ENCODE peak calls at places on chromosomes 16 and 17, in five cellular contexts. U is amygdala, X is HCEC 1CT, R is activated T-helper 1 cell treated with Interleukin-2 at 50 U/mL for 16 hours, K is HTR-8/SVneo. N is an unnamed sample.

GRCh38 chr17:45052052-45052772 is 780 bp upstream of the DCAKD start:
- DNase-seq in X (peak), K (no peak), R (peak), U (no peak), N (peak)

GRCh38 chr17:78717431-78717980 is 64.6 kb downstream of the CYTH1 start:
- DNase-seq in R (no peak), K (no peak), U (peak), X (peak), N (peak)

GRCh38 chr17:48426019-48426418 is 4.0 kb downstream of the SKAP1 start:
- DNase-seq in X (no peak), K (no peak), R (no peak), U (no peak), N (no peak)

GRCh38 chr17:8151641-8152111 is 528 bp downstream of the PER1 start:
- DNase-seq in U (peak), R (no peak), X (peak), K (no peak), N (peak)

GRCh38 chr17:43900183-43900857 is 7.0 kb downstream of the MPP2 start:
- DNase-seq in U (peak), R (peak), X (peak), K (peak), N (peak)

GRCh38 chr17:1002771-1003555 is 6.0 kb downstream of the TIMM22 start:
- DNase-seq in X (no peak), K (no peak), U (peak), R (no peak), N (peak)

GRCh38 chr16:51144203-51144602 is 6.9 kb downstream of the SALL1 start:
- DNase-seq in R (no peak), X (no peak), U (no peak), K (no peak), N (no peak)

GRCh38 chr16:27401768-27402568 is at the start of gene IL21R:
- DNase-seq in K (no peak), U (no peak), X (no peak), R (peak), N (no peak)

GRCh38 chr17:21286066-21286770 is 1.7 kb downstream of the MAP2K3 start:
- DNase-seq in U (no peak), R (no peak), K (peak), X (peak), N (no peak)

GRCh38 chr17:67571478-67571877 is 146.3 kb upstream of the NOL11 start:
- DNase-seq in R (no peak), X (no peak), K (no peak), U (no peak), N (no peak)

GRCh38 chr16:24253192-24253591 is 2.9 kb upstream of the CACNG3 start:
- DNase-seq in U (peak), K (peak), R (no peak), X (peak), N (peak)

GRCh38 chr17:42122371-42123303 is at the start of gene HSPB9:
- DNase-seq in U (no peak), K (no peak), X (no peak), R (no peak), N (no peak)

GRCh38 chr17:59853168-59853918 is 39.4 kb downstream of the TUBD1 start:
- DNase-seq in X (peak), K (peak), R (peak), U (no peak), N (no peak)

GRCh38 chr17:74491645-74492044 is 25.2 kb downstream of the CD300A start:
- DNase-seq in K (no peak), U (no peak), X (no peak), R (no peak), N (no peak)

GRCh38 chr17:76384987-76385891 is 830 bp downstream of the SPHK1 start:
- DNase-seq in K (no peak), X (peak), U (no peak), R (no peak), N (no peak)

GRCh38 chr16:56865394-56866062 is 521 bp downstream of the SLC12A3 start:
- DNase-seq in K (no peak), U (no peak), R (no peak), X (no peak), N (no peak)

GRCh38 chr16:89688395-89688794 is 1.9 kb downstream of the CDK10 start:
- DNase-seq in K (no peak), X (no peak), U (no peak), R (no peak), N (no peak)

GRCh38 chr17:76481091-76481655 is 13.8 kb downstream of the AANAT start:
- DNase-seq in X (no peak), K (no peak), U (peak), R (no peak), N (no peak)

GRCh38 chr17:5446786-5447185 is 7.8 kb upstream of the C1QBP start:
- DNase-seq in K (no peak), R (no peak), X (no peak), U (peak), N (peak)

GRCh38 chr17:73371285-73371684 is 59.5 kb upstream of the CDC42EP4 start:
- DNase-seq in X (peak), K (peak), U (no peak), R (no peak), N (no peak)

GRCh38 chr17:73123606-73124320 is 31.3 kb upstream of the SLC39A11 start:
- DNase-seq in K (no peak), X (no peak), R (no peak), U (no peak), N (no peak)

GRCh38 chr17:7241047-7241733 is 1.1 kb downstream of the GABARAP start:
- DNase-seq in U (no peak), K (no peak), R (no peak), X (no peak), N (no peak)

GRCh38 chr17:77693776-77694175 is 264.7 kb upstream of the TNRC6C start:
- DNase-seq in R (no peak), X (no peak), K (no peak), U (no peak), N (no peak)

GRCh38 chr17:19262650-19263620 is 25.8 kb downstream of the EPN2 start:
- DNase-seq in R (no peak), U (no peak), X (peak), K (no peak), N (no peak)

GRCh38 chr17:18992454-18993130 is 12.0 kb downstream of the FAM83G start:
- DNase-seq in R (peak), K (no peak), U (no peak), X (no peak), N (no peak)

GRCh38 chr17:77124192-77124908 is 16.4 kb upstream of the SEC14L1 start:
- DNase-seq in U (no peak), X (peak), K (no peak), R (no peak), N (no peak)

GRCh38 chr16:84585886-84586285 is 32.0 kb downstream of the COTL1 start:
- DNase-seq in R (no peak), X (no peak), U (no peak), K (no peak), N (no peak)

GRCh38 chr17:73719588-73720071 is 75.4 kb upstream of the SDK2 start:
- DNase-seq in X (no peak), U (peak), R (no peak), K (no peak), N (peak)

GRCh38 chr17:74433421-74434121 is 1.7 kb downstream of the GPRC5C start:
- DNase-seq in U (no peak), X (no peak), R (no peak), K (no peak), N (no peak)

GRCh38 chr16:54346046-54346445 is 59.5 kb upstream of the IRX3 start:
- DNase-seq in X (no peak), U (no peak), R (no peak), K (no peak), N (no peak)

GRCh38 chr17:82350182-82351030 is 8.6 kb upstream of the TEX19 start:
- DNase-seq in X (no peak), R (no peak), K (no peak), U (no peak), N (no peak)

GRCh38 chr16:30805370-30806169 is 18.6 kb upstream of the ZNF629 start:
- DNase-seq in R (peak), X (peak), K (peak), U (peak), N (peak)

N was measured in substantia nigra.